ENCODE peak calls at places on chromosomes 1 and 21, in four cellular contexts. One of them, this sample, is unnamed.

GRCh38 chr21:46021978-46022544 is 40.5 kb downstream of the COL6A1 start:
- DNase-seq in SK-N-SH: no peak
- DNase-seq in A549: no peak
- DNase-seq in HCT116: no peak
- DNase-seq in this sample: no peak

GRCh38 chr1:120179420-120180348 is 3.4 kb upstream of the SEC22B start:
- DNase-seq in SK-N-SH: peak
- DNase-seq in A549: no peak
- DNase-seq in HCT116: no peak
- DNase-seq in this sample: peak

GRCh38 chr1:27348861-27349783 is 7.3 kb downstream of the SYTL1 start:
- DNase-seq in HCT116: peak
- DNase-seq in SK-N-SH: peak
- DNase-seq in A549: peak
- DNase-seq in this sample: peak

GRCh38 chr1:179779645-179780272 is 36.7 kb downstream of the FAM163A start:
- DNase-seq in SK-N-SH: no peak
- DNase-seq in A549: no peak
- DNase-seq in HCT116: no peak
- DNase-seq in this sample: no peak

GRCh38 chr1:114369930-114370329 is 141.1 kb downstream of the TRIM33 start:
- DNase-seq in SK-N-SH: no peak
- DNase-seq in HCT116: no peak
- DNase-seq in A549: no peak
- DNase-seq in this sample: no peak

GRCh38 chr21:17679002-17679600 is 66.4 kb upstream of the BTG3 start:
- DNase-seq in SK-N-SH: peak
- DNase-seq in A549: peak
- DNase-seq in HCT116: peak
- DNase-seq in this sample: peak

GRCh38 chr1:98177751-98178150 is 256.9 kb upstream of the DPYD start:
- DNase-seq in HCT116: no peak
- DNase-seq in A549: no peak
- DNase-seq in SK-N-SH: no peak
- DNase-seq in this sample: no peak

GRCh38 chr1:12245116-12245515 is 15.3 kb downstream of the VPS13D start:
- DNase-seq in SK-N-SH: no peak
- DNase-seq in HCT116: no peak
- DNase-seq in A549: no peak
- DNase-seq in this sample: no peak

GRCh38 chr1:67162954-67163353 is 3.3 kb upstream of the IL23R start:
- DNase-seq in A549: no peak
- DNase-seq in HCT116: peak
- DNase-seq in SK-N-SH: no peak
- DNase-seq in this sample: no peak

GRCh38 chr21:29194342-29194741 is 63.9 kb downstream of the MAP3K7CL start:
- DNase-seq in SK-N-SH: no peak
- DNase-seq in A549: no peak
- DNase-seq in HCT116: no peak
- DNase-seq in this sample: no peak

GRCh38 chr1:98402860-98403259 is 258.7 kb upstream of the SNX7 start:
- DNase-seq in SK-N-SH: no peak
- DNase-seq in HCT116: no peak
- DNase-seq in A549: no peak
- DNase-seq in this sample: no peak

GRCh38 chr1:154779563-154780189 is 90.4 kb downstream of the KCNN3 start:
- DNase-seq in A549: no peak
- DNase-seq in HCT116: no peak
- DNase-seq in SK-N-SH: no peak
- DNase-seq in this sample: no peak

GRCh38 chr1:3431686-3432085 is 22.8 kb upstream of the ARHGEF16 start:
- DNase-seq in SK-N-SH: no peak
- DNase-seq in HCT116: no peak
- DNase-seq in A549: no peak
- DNase-seq in this sample: no peak

GRCh38 chr1:3453891-3454810 is at the start of gene ARHGEF16:
- DNase-seq in A549: peak
- DNase-seq in SK-N-SH: peak
- DNase-seq in HCT116: peak
- DNase-seq in this sample: peak

GRCh38 chr1:40404670-40405462 is 31.3 kb downstream of the SMAP2 start:
- DNase-seq in A549: peak
- DNase-seq in SK-N-SH: peak
- DNase-seq in HCT116: peak
- DNase-seq in this sample: peak

GRCh38 chr1:204206121-204206520 is 7.7 kb downstream of the GOLT1A start:
- DNase-seq in A549: no peak
- DNase-seq in HCT116: no peak
- DNase-seq in SK-N-SH: no peak
- DNase-seq in this sample: peak

GRCh38 chr1:41994195-41994894 is 75.6 kb upstream of the HIVEP3 start:
- DNase-seq in SK-N-SH: no peak
- DNase-seq in HCT116: no peak
- DNase-seq in A549: no peak
- DNase-seq in this sample: no peak

GRCh38 chr1:53938136-53938830 is 7.2 kb downstream of the IFT25 start:
- DNase-seq in HCT116: no peak
- DNase-seq in SK-N-SH: no peak
- DNase-seq in A549: no peak
- DNase-seq in this sample: no peak

GRCh38 chr1:77888429-77889239 is at the start of gene NEXN:
- DNase-seq in SK-N-SH: peak
- DNase-seq in A549: peak
- DNase-seq in HCT116: no peak
- DNase-seq in this sample: peak

GRCh38 chr1:173117108-173117633 is 66.4 kb upstream of the TNFSF18 start:
- DNase-seq in HCT116: no peak
- DNase-seq in SK-N-SH: no peak
- DNase-seq in A549: no peak
- DNase-seq in this sample: no peak

GRCh38 chr21:42414928-42415769 is 11.4 kb downstream of the UBASH3A start:
- DNase-seq in HCT116: peak
- DNase-seq in A549: peak
- DNase-seq in SK-N-SH: no peak
- DNase-seq in this sample: no peak

GRCh38 chr1:116167625-116168276 is 56.6 kb downstream of the MAB21L3 start:
- DNase-seq in A549: no peak
- DNase-seq in HCT116: no peak
- DNase-seq in SK-N-SH: no peak
- DNase-seq in this sample: peak

GRCh38 chr1:176989023-176989422 is 175.5 kb downstream of the ASTN1 start:
- DNase-seq in HCT116: no peak
- DNase-seq in SK-N-SH: no peak
- DNase-seq in A549: no peak
- DNase-seq in this sample: no peak

GRCh38 chr1:99766378-99766800 is at the start of gene FRRS1:
- DNase-seq in SK-N-SH: peak
- DNase-seq in HCT116: peak
- DNase-seq in A549: peak
- DNase-seq in this sample: peak

GRCh38 chr21:44874497-44875331 is 1.2 kb upstream of the PTTG1IP start:
- DNase-seq in A549: no peak
- DNase-seq in HCT116: no peak
- DNase-seq in SK-N-SH: no peak
- DNase-seq in this sample: peak

GRCh38 chr1:33256701-33257387 is 552 bp downstream of the ZNF362 start:
- DNase-seq in SK-N-SH: no peak
- DNase-seq in A549: peak
- DNase-seq in HCT116: peak
- DNase-seq in this sample: peak

GRCh38 chr1:63557365-63557987 is 34.2 kb downstream of the EFCAB7 start:
- DNase-seq in HCT116: peak
- DNase-seq in A549: no peak
- DNase-seq in SK-N-SH: peak
- DNase-seq in this sample: peak

DNA sequence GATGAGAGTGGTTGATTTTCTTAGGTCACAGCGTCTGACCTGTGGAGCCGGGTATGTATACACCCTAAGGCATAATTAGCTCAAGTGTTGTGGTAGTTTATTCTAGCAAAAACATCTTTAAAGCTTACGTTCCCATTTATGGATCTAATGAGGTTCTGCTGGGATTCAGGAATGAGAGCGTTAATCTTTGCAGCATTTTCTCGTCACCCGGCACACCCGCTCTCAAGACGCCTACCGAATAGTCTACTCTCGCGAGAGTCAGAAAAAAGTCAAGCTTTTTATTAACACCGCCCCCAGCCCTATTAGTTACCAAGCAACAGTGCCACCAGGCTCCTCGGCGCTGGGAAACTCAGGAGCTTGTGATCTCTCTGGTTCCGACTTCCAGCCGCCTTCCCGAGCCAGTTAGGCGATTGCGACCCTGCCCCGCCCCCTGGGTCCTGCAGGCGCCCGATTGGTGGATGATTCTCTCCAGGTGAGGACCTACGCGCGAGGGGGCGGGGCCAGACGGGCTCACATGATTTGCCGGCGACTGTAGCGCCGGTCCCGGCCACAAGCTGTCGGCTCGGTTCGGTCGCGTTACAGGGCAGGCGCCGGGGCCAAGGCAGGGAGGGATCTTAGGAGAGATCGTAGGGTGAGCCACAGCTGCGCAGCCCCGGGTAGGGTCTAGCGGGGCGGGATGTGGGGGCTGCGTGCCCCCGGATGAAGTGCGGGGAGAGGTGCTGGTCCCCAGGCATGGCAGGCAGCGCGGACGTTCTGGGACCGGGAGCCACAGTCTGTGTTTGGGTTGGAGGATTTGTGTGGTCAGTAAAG is at the start of gene PFKFB2:
- DNase-seq in SK-N-SH: peak
- DNase-seq in HCT116: peak
- DNase-seq in A549: peak
- DNase-seq in this sample: peak
- TF ChIP-seq REST in SK-N-SH: no peak
- TF ChIP-seq REST in HCT116: no peak
- TF ChIP-seq REST in A549: peak
- TF ChIP-seq REST in this sample: no peak

DNA sequence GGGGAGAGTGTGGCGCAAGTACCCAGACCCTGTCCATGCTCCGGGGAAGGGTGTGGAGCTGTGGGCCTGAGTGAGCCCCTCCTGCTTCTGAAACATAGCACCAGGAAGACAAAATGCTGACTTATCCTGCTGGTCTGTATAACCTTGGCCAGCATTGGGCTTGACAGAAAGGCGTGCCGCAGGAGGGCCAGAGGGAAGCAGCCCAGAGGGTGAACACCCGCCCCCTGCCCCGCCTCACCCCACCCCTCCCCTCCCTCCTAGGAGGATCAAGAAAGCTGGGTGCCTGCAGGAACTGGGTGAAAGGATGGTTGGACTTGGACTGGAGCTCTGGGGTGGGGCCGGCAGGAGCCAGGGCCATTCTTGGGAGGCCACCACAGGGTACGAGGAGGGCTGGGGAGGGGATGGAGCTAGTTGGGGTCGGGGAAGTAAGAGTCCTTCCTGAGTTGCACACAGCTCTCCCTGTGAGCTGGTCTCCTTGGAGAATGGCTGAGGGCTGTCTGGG is 27.1 kb downstream of the PTPRF start:
- DNase-seq in SK-N-SH: peak
- DNase-seq in A549: no peak
- DNase-seq in HCT116: no peak
- DNase-seq in this sample: peak
- H3K4me3 ChIP-seq in SK-N-SH: no peak
- H3K4me3 ChIP-seq in A549: no peak
- H3K4me3 ChIP-seq in HCT116: no peak
- H3K4me3 ChIP-seq in this sample: peak

GRCh38 chr1:15775706-15776105 is 17.1 kb downstream of the FBLIM1 start:
- DNase-seq in A549: no peak
- DNase-seq in HCT116: no peak
- DNase-seq in SK-N-SH: no peak
- DNase-seq in this sample: no peak

GRCh38 chr1:15777913-15778707 is 19.5 kb downstream of the FBLIM1 start:
- DNase-seq in SK-N-SH: no peak
- DNase-seq in HCT116: no peak
- DNase-seq in A549: no peak
- DNase-seq in this sample: no peak
- TF ChIP-seq REST in SK-N-SH: no peak
- TF ChIP-seq REST in HCT116: no peak
- TF ChIP-seq REST in A549: no peak
- TF ChIP-seq REST in this sample: no peak

DNA sequence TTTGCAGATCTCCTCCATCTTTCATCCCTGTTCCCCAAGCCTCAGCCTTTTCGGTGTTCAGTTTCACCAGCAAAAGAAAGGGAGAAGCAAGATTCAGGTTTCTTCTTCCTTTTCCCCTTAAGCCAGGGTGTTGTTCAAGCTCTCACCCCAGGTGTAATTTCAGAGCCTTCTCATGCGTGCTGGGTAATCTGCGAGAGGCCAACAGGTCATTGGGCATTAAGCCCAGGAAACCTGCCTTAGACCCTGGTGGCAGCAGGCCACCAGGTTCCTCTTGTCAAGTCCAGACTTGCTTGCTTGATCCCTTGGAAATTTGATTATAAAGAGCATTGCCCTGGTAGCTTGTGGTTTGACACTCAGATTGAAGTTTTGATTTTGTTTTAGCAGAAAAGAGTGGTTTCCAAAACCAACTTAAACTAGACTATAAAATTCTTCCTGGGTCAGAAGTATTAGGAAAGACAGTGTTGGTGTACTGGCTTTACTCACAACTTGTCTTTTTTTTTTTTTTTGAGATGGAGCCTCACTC is 6.9 kb downstream of the AKR1A1 start:
- DNase-seq in SK-N-SH: no peak
- DNase-seq in HCT116: no peak
- DNase-seq in A549: no peak
- DNase-seq in this sample: no peak
- H3K4me3 ChIP-seq in SK-N-SH: no peak
- H3K4me3 ChIP-seq in HCT116: no peak
- H3K4me3 ChIP-seq in A549: no peak
- H3K4me3 ChIP-seq in this sample: no peak